ENCODE peak calls at places on chromosomes 2 and 18, in seven cellular contexts. U, B, V, G, Z, D and J are unnamed samples.

GRCh38 chr2:19474128-19474527 is 115.7 kb upstream of the OSR1 start:
- DNase-seq in U (peak; percentile 20), B (no peak), V (peak; percentile 53), G (no peak), Z (no peak), D (no peak), J (no peak)

GRCh38 chr2:41441958-41442357 is 605.9 kb upstream of the PKDCC start:
- DNase-seq in U (no peak), B (no peak), V (no peak), G (no peak), Z (no peak), D (no peak), J (no peak)

GRCh38 chr2:196113061-196113974 is 44.7 kb upstream of the DNAH7 start:
- DNase-seq in U (no peak), B (no peak), V (peak; percentile 24), G (peak; percentile 19), Z (no peak), D (no peak), J (no peak)

GRCh38 chr2:28338046-28338753 is 54.5 kb upstream of the FOSL2 start:
- DNase-seq in U (no peak), B (peak; percentile 91), V (no peak), G (no peak), Z (no peak), D (no peak), J (no peak)

GRCh38 chr2:205017381-205017780 is 472.1 kb downstream of the PARD3B start:
- DNase-seq in U (no peak), B (no peak), V (no peak), G (no peak), Z (no peak), D (no peak), J (no peak)

GRCh38 chr2:30756051-30756719 is 51.1 kb downstream of the CAPN13 start:
- DNase-seq in U (no peak), B (no peak), V (peak; percentile 60), G (peak; percentile 62), Z (no peak), D (peak; percentile 5), J (no peak)

GRCh38 chr18:48023334-48024008 is 93.0 kb upstream of the SMAD2 start:
- DNase-seq in U (peak; percentile 44), B (no peak), V (peak; percentile 90), G (peak; percentile 55), Z (no peak), D (peak; percentile 39), J (no peak)

GRCh38 chr18:46109386-46109785 is 5.2 kb downstream of the HAUS1 start:
- DNase-seq in U (no peak), B (no peak), V (no peak), G (no peak), Z (no peak), D (no peak), J (no peak)

GRCh38 chr18:31723998-31724711 is 36.5 kb downstream of the SLC25A52 start:
- DNase-seq in U (peak; percentile 59), B (no peak), V (no peak), G (peak; percentile 19), Z (no peak), D (no peak), J (no peak)

GRCh38 chr2:67393237-67393636 is 3.9 kb upstream of the ETAA1 start:
- DNase-seq in U (no peak), B (no peak), V (peak; percentile 5), G (no peak), Z (no peak), D (no peak), J (no peak)

GRCh38 chr18:57436193-57436964 is 1.2 kb downstream of the ONECUT2 start:
- DNase-seq in U (peak; percentile 17), B (no peak), V (no peak), G (peak; percentile 29), Z (no peak), D (no peak), J (no peak)

GRCh38 chr18:10284571-10285282 is 169.7 kb upstream of the APCDD1 start:
- DNase-seq in U (no peak), B (no peak), V (no peak), G (no peak), Z (no peak), D (no peak), J (no peak)

GRCh38 chr2:175981546-175981945 is 20.5 kb downstream of the LNPK start:
- DNase-seq in U (no peak), B (no peak), V (no peak), G (no peak), Z (no peak), D (no peak), J (no peak)

GRCh38 chr18:49481317-49481716 is 5.7 kb downstream of the C18orf32 start:
- DNase-seq in U (no peak), B (no peak), V (no peak), G (no peak), Z (no peak), D (no peak), J (no peak)

GRCh38 chr2:138369856-138370255 is 131.7 kb upstream of the SPOPL start:
- DNase-seq in U (no peak), B (no peak), V (no peak), G (no peak), Z (no peak), D (no peak), J (no peak)

GRCh38 chr2:223090540-223091235 is 38.7 kb downstream of the KCNE4 start:
- DNase-seq in U (no peak), B (no peak), V (no peak), G (no peak), Z (no peak), D (no peak), J (no peak)

GRCh38 chr18:77323640-77324370 is 74.2 kb downstream of the GALR1 start:
- DNase-seq in U (no peak), B (no peak), V (no peak), G (no peak), Z (no peak), D (no peak), J (no peak)

GRCh38 chr2:51225377-51225776 is 193.4 kb upstream of the NRXN1 start:
- DNase-seq in U (no peak), B (no peak), V (no peak), G (no peak), Z (no peak), D (no peak), J (no peak)

DNA sequence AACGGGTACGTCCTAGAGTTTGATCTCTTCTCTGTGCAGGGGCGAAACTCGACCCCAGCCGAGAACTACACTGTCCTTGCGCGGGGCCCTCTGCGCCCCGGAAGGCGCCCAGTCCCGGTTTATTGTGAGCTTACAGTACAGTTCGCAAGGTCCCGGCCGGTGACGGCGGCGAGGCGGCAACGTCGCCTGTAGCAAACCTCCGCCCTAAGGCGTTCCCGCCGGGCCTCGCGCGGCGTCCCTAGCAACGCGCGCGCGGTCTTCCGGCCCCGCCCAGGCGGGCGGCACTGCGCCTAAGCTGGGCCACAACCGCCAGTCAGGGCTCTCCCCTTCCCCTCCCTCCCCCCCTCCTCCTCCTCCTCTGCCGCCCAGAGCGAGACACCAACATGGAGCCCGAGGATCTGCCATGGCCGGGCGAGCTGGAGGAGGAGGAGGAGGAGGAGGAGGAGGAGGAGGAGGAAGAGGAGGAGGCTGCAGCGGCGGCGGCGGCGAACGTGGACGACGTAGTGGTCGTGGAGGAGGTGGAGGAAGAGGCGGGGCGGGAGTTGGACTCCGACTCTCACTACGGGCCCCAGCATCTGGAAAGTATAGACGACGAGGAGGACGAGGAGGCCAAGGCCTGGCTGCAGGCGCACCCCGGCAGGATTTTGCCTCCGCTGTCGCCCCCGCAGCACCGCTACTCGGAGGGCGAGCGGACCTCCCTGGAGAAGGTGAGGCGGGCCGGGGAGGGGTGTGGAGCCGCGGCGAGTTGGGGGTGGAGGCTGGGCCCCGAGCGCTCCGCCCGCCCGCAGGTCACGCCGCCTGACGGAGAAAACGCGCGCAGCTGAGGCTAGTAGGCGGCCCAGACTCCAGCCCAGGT is at the start of gene ALMS1:
- DNase-seq in U (peak; percentile 96), B (peak; percentile 93), V (peak; percentile 80), G (peak; percentile 89), Z (peak; percentile 81), D (peak; percentile 75), J (peak; percentile 85)
- TF ChIP-seq CTCF in U (no peak), B (peak; percentile 33), V (peak; percentile 35), G (no peak), Z (no peak), D (peak; percentile 43), J (no peak)

GRCh38 chr2:174691203-174691779 is 73.0 kb downstream of the CHRNA1 start:
- DNase-seq in U (no peak), B (no peak), V (no peak), G (peak; percentile 24), Z (no peak), D (no peak), J (no peak)

GRCh38 chr2:174692256-174692830 is 71.9 kb downstream of the CHRNA1 start:
- DNase-seq in U (no peak), B (no peak), V (no peak), G (no peak), Z (no peak), D (no peak), J (no peak)

GRCh38 chr2:174694920-174695319 is 69.4 kb downstream of the CHRNA1 start:
- DNase-seq in U (no peak), B (no peak), V (no peak), G (no peak), Z (no peak), D (no peak), J (no peak)

GRCh38 chr2:174694196-174694878 is 69.9 kb downstream of the CHRNA1 start:
- DNase-seq in U (no peak), B (no peak), V (peak; percentile 22), G (no peak), Z (no peak), D (no peak), J (no peak)

DNA sequence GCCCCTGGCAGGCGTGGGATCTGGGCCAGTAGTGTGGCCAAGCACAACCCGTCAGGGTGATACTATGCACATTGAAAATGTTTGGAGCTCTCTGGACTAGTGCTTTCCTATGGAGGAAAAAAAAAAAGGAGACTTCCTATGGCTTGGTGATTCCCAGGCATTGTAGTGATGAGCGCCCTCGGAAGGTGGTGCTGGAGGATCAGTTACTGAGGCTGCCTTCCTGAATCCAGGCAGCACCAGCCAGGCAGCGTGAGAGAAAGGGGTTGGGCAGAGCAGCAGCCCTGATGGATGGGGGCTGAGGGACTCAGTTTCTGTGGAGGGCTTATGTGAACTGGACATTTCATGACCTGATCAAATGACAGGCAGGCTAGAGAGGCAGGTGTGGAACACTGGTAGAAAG is 70.9 kb downstream of the CHRNA1 start:
- DNase-seq in U (no peak), B (no peak), V (no peak), G (no peak), Z (no peak), D (no peak), J (no peak)
- TF ChIP-seq CTCF in U (no peak), B (no peak), V (no peak), G (no peak), Z (no peak), D (no peak), J (no peak)

GRCh38 chr2:11543337-11544216 is 9.7 kb downstream of the GREB1 start:
- DNase-seq in U (no peak), B (peak; percentile 48), V (no peak), G (no peak), Z (no peak), D (no peak), J (no peak)
- TF ChIP-seq CTCF in U (no peak), B (no peak), V (no peak), G (no peak), Z (no peak), D (no peak), J (no peak)

DNA sequence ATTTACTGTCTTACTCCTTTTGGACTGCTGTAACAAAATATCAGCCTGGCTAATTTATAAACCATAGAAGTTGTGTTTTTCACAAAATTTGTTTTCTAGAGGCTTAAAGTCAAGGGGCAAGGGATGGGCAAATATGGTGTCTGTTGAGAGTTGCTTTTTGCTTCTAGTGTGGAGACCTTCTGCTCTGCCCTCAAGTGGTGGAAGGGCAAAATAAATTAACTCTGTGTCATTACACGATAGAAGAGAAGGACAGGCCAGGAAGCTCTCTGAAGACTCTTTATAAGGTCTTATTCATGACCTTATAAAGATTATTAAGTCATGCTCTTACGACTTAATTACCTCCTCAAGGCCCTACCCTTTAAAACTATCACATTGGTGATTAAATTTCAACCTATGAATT is 181.2 kb upstream of the LRATD1 start:
- DNase-seq in U (no peak), B (no peak), V (no peak), G (no peak), Z (no peak), D (no peak), J (no peak)
- TF ChIP-seq CTCF in U (no peak), B (no peak), V (peak; percentile 47), G (no peak), Z (no peak), D (peak; percentile 25), J (no peak)